ENCODE peak calls at places on chromosomes 16 and 17, in five cellular contexts. G is lower lobe of right lung, Q is PC-9, B is GM06990, V is PC-3. O is an unnamed sample.

GRCh38 chr17:34110315-34110714 is 144.8 kb upstream of the CCL2 start:
- DNase-seq in V (no peak), B (no peak), Q (no peak), G (no peak), O (no peak)

GRCh38 chr17:66373944-66374817 is 71.8 kb downstream of the PRKCA start:
- DNase-seq in G (no peak), B (no peak), Q (no peak), V (no peak), O (no peak)

GRCh38 chr17:17042851-17043667 is 802 bp downstream of the MPRIP start:
- DNase-seq in Q (no peak), B (no peak), V (peak), G (peak), O (peak)

GRCh38 chr17:2423271-2423670 is 22.4 kb upstream of the MNT start:
- DNase-seq in B (no peak), Q (no peak), G (no peak), V (no peak), O (no peak)

GRCh38 chr16:66905633-66906539 is 12.8 kb downstream of the CDH16 start:
- DNase-seq in Q (peak), V (no peak), G (no peak), B (no peak), O (no peak)

GRCh38 chr17:80650751-80651173 is 106.1 kb downstream of the RPTOR start:
- DNase-seq in G (no peak), V (no peak), B (no peak), Q (no peak), O (no peak)

GRCh38 chr16:1470543-1471251 is 4.1 kb downstream of the CLCN7 start:
- DNase-seq in B (peak), G (peak), Q (no peak), V (no peak), O (no peak)

GRCh38 chr16:50683689-50684374 is 2.7 kb upstream of the SNX20 start:
- DNase-seq in V (no peak), G (no peak), B (peak), Q (no peak), O (no peak)

GRCh38 chr16:63789603-63790002 is 1332.3 kb downstream of the CDH11 start:
- DNase-seq in B (no peak), Q (no peak), G (no peak), V (peak), O (no peak)

GRCh38 chr16:79328327-79329162 is 272.0 kb downstream of the MAF start:
- DNase-seq in V (no peak), Q (no peak), B (no peak), G (peak), O (peak)

GRCh38 chr16:19737306-19737975 is 19.4 kb downstream of the IQCK start:
- DNase-seq in Q (no peak), B (no peak), V (no peak), G (no peak), O (peak)

GRCh38 chr16:19118938-19119431 is 5.2 kb downstream of the ITPRIPL2 start:
- DNase-seq in V (peak), G (no peak), B (peak), Q (peak), O (peak)

GRCh38 chr16:66923247-66923851 is 2.0 kb downstream of the RRAD start:
- DNase-seq in B (no peak), G (no peak), Q (no peak), V (no peak), O (peak)

GRCh38 chr16:1299012-1299867 is 10.2 kb upstream of the UBE2I start:
- DNase-seq in Q (no peak), V (no peak), B (no peak), G (no peak), O (no peak)

GRCh38 chr17:15894258-15894657 is 50.7 kb upstream of the ADORA2B start:
- DNase-seq in V (no peak), B (no peak), G (no peak), Q (no peak), O (no peak)

GRCh38 chr17:8994319-8994718 is 27.0 kb upstream of the NTN1 start:
- DNase-seq in V (peak), G (peak), Q (peak), B (peak), O (peak)

GRCh38 chr16:11297492-11298142 is 16.5 kb upstream of the PRM1 start:
- DNase-seq in V (no peak), Q (peak), B (peak), G (peak), O (peak)

GRCh38 chr16:67244387-67245188 is 2.7 kb downstream of the FHOD1 start:
- DNase-seq in V (peak), B (peak), G (peak), Q (peak), O (peak)

GRCh38 chr16:16041196-16041892 is 91.9 kb downstream of the ABCC1 start:
- DNase-seq in B (no peak), G (no peak), V (no peak), Q (peak), O (no peak)

GRCh38 chr17:352421-353212 is at the start of gene RPH3AL:
- DNase-seq in B (no peak), G (peak), Q (peak), V (peak), O (peak)

GRCh38 chr17:32586666-32587065 is 99.9 kb downstream of the CDK5R1 start:
- DNase-seq in V (peak), B (no peak), Q (no peak), G (no peak), O (no peak)

GRCh38 chr17:81028506-81028858 is 6.5 kb upstream of the BAIAP2 start:
- DNase-seq in B (no peak), Q (no peak), G (peak), V (no peak), O (no peak)

DNA sequence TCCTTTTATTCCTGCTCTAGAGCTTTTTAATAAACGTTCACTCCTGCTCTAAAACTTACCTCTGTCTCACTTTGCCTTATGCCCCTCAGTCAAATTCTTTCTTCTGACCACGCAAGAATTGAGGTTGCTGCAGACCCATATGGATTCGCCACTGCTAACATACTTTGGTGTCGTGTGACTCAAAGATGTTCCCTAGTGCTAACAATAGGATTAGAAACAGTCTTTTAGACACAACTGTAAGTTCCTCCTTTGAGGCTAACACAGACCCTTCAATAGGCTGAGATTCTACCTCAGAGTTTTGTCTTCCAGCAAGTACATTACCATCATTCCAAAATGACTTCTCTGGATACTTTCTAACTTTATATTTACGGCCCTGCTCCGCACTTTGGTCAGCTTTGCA is 149.5 kb upstream of the COX10 start:
- DNase-seq in B (no peak), Q (no peak), V (no peak), G (no peak), O (no peak)
- H3K4me3 ChIP-seq in B (no peak), Q (no peak), V (no peak), G (no peak), O (no peak)

DNA sequence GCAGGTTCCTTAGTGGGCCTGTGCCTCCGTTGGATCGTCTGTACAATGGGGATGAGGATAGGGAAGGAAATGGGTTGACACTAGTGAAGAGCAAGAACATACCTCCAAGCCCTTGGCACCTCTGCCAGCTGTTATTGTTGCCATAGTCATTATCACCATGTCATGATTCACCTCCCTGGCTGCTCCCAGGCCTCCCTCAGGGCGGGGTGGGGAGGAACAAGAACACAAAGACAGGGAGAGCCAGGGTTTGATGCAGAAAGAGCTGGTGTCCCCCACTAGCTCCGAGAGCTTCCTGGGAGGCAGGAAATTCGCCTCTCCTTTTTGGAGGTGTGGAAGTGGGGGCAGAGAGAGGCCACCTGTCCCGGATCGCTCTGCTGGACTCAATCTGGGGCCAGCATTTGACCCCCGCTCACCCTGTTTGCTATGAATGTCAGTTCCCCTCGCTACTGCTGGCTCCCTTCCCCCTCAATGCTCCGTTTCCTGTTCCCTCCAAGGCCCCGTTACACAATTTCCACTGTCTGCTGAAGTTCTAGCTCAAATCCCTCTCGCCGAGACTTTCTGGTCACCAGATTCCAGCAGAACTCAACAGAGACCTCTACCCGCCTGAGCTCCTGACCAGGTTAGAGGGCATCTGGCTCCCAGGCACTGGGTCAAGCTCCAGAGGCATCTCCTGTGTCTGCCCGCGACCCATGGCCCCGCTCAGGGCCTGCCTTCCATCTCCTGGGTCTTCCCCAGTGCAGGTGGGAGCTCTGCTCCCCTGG is 9.1 kb downstream of the TIMP2 start:
- DNase-seq in Q (peak), G (peak), B (no peak), V (peak), O (peak)
- H3K4me3 ChIP-seq in Q (no peak), G (peak), B (no peak), V (no peak), O (no peak)

DNA sequence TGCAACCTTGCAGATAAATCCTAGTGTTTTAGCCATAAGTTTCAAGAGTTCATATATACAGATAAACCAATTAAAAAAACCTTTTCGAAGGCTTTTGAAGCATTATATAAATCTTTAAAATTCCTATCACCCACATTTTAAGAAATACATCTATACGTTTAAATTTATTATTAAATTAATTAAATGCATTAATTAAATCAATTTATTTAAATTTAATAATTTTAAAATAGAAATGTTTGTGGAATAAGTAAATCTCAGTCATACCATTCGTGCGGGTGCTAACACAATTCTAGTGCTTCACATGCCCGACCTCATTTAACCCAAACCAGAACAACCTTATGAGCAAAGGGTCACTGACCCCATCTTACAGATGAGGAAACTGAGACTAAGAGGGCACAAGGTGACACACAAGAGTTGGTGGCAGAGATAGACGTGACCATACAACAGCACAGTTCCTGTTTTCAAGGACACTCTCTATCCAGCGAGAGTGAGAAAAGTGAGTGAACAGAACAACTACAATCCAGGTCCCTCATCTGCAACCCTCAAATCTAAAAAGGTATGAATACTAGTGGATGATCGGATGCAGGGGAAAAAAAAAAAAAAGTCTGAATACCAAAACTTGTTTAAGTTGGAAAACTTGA is 1.4 kb downstream of the NSMCE1 start:
- DNase-seq in Q (no peak), V (no peak), B (no peak), G (no peak), O (no peak)
- H3K4me3 ChIP-seq in Q (peak), V (peak), B (no peak), G (no peak), O (no peak)

DNA sequence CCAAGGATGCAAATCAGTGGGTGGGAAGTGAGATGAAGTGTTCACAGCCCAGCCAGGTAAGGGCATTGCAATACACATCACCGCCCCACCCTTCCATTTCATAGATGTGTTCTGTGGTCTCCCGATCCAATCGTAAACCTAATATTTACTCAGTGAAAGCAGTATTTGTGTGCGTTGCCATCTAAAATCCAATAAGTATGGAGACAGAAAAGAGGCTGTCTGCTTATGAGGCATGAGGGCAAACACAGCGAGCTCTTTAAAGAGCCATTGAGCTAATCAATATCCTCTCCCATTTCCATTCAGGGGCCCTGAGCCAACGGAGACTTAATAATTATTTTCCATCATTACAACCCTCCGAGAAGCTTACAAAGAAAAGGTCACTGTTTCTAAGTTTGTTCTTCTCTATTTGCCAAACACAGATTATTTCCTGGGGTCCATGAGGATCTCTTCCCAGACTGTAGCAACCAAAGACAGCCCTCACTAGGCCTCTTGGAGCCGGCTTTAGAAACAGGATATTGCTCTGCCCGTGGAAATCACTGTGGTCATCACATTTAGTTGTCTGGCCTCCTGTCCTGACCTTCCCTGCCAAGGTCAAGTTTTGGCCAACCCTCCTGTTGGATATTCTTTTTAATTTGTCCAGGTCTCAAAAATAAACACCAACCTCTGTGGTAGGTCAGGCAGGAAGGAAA is 120.1 kb downstream of the SLC39A11 start:
- DNase-seq in V (peak), B (no peak), G (no peak), Q (no peak), O (no peak)
- H3K4me3 ChIP-seq in V (no peak), B (no peak), G (no peak), Q (no peak), O (no peak)

O was measured in tibial artery.